ENCODE peak calls at places on chromosome 21, in four cellular contexts. One of them, this sample, is unnamed.

GRCh38 chr21:20971296-20971921 is 26.8 kb upstream of the NCAM2 start:
- DNase-seq in CD8-positive, alpha-beta memory T cell: no peak
- DNase-seq in activated T-helper 1 cell treated with anti-CD3 and anti-CD28 coated beads, Interleukin-12 subunit alpha, Interleukin-12 subunit beta, Interleukin-2, Interleukin-4 antibody, amounts not matched to agents 30 ng/mL and 10 ng/mL and 1 ng/mL, durations not matched to agents 14 hours and 24 hours and 36 hours: no peak
- DNase-seq in LoVo: peak
- DNase-seq in this sample: no peak

GRCh38 chr21:42120056-42120903 is 49.2 kb downstream of the UMODL1 start:
- DNase-seq in CD8-positive, alpha-beta memory T cell: no peak
- DNase-seq in activated T-helper 1 cell treated with anti-CD3 and anti-CD28 coated beads, Interleukin-12 subunit alpha, Interleukin-12 subunit beta, Interleukin-2, Interleukin-4 antibody, amounts not matched to agents 30 ng/mL and 10 ng/mL and 1 ng/mL, durations not matched to agents 14 hours and 24 hours and 36 hours: no peak
- DNase-seq in LoVo: no peak
- DNase-seq in this sample: no peak

GRCh38 chr21:38989745-38990423 is 184.2 kb downstream of the ETS2 start:
- DNase-seq in CD8-positive, alpha-beta memory T cell: no peak
- DNase-seq in activated T-helper 1 cell treated with anti-CD3 and anti-CD28 coated beads, Interleukin-12 subunit alpha, Interleukin-12 subunit beta, Interleukin-2, Interleukin-4 antibody, amounts not matched to agents 30 ng/mL and 10 ng/mL and 1 ng/mL, durations not matched to agents 14 hours and 24 hours and 36 hours: no peak
- DNase-seq in LoVo: peak
- DNase-seq in this sample: no peak

GRCh38 chr21:15051652-15052554 is 12.9 kb downstream of the NRIP1 start:
- DNase-seq in CD8-positive, alpha-beta memory T cell: no peak
- DNase-seq in activated T-helper 1 cell treated with anti-CD3 and anti-CD28 coated beads, Interleukin-12 subunit alpha, Interleukin-12 subunit beta, Interleukin-2, Interleukin-4 antibody, amounts not matched to agents 30 ng/mL and 10 ng/mL and 1 ng/mL, durations not matched to agents 14 hours and 24 hours and 36 hours: no peak
- DNase-seq in LoVo: peak
- DNase-seq in this sample: no peak

GRCh38 chr21:19256934-19257660 is 853.5 kb upstream of the TMPRSS15 start:
- DNase-seq in CD8-positive, alpha-beta memory T cell: no peak
- DNase-seq in activated T-helper 1 cell treated with anti-CD3 and anti-CD28 coated beads, Interleukin-12 subunit alpha, Interleukin-12 subunit beta, Interleukin-2, Interleukin-4 antibody, amounts not matched to agents 30 ng/mL and 10 ng/mL and 1 ng/mL, durations not matched to agents 14 hours and 24 hours and 36 hours: no peak
- DNase-seq in LoVo: no peak
- DNase-seq in this sample: no peak

GRCh38 chr21:45989355-45990048 is 7.9 kb downstream of the COL6A1 start:
- DNase-seq in CD8-positive, alpha-beta memory T cell: peak
- DNase-seq in activated T-helper 1 cell treated with anti-CD3 and anti-CD28 coated beads, Interleukin-12 subunit alpha, Interleukin-12 subunit beta, Interleukin-2, Interleukin-4 antibody, amounts not matched to agents 30 ng/mL and 10 ng/mL and 1 ng/mL, durations not matched to agents 14 hours and 24 hours and 36 hours: no peak
- DNase-seq in LoVo: no peak
- DNase-seq in this sample: no peak

GRCh38 chr21:31557956-31558838 is 101.3 kb upstream of the SOD1 start:
- DNase-seq in CD8-positive, alpha-beta memory T cell: no peak
- DNase-seq in activated T-helper 1 cell treated with anti-CD3 and anti-CD28 coated beads, Interleukin-12 subunit alpha, Interleukin-12 subunit beta, Interleukin-2, Interleukin-4 antibody, amounts not matched to agents 30 ng/mL and 10 ng/mL and 1 ng/mL, durations not matched to agents 14 hours and 24 hours and 36 hours: peak
- DNase-seq in LoVo: no peak
- DNase-seq in this sample: peak

GRCh38 chr21:30227633-30228404 is 11.9 kb upstream of the CLDN8 start:
- DNase-seq in CD8-positive, alpha-beta memory T cell: no peak
- DNase-seq in activated T-helper 1 cell treated with anti-CD3 and anti-CD28 coated beads, Interleukin-12 subunit alpha, Interleukin-12 subunit beta, Interleukin-2, Interleukin-4 antibody, amounts not matched to agents 30 ng/mL and 10 ng/mL and 1 ng/mL, durations not matched to agents 14 hours and 24 hours and 36 hours: no peak
- DNase-seq in LoVo: peak
- DNase-seq in this sample: no peak

GRCh38 chr21:31630062-31630711 is 29.3 kb upstream of the SOD1 start:
- DNase-seq in CD8-positive, alpha-beta memory T cell: no peak
- DNase-seq in activated T-helper 1 cell treated with anti-CD3 and anti-CD28 coated beads, Interleukin-12 subunit alpha, Interleukin-12 subunit beta, Interleukin-2, Interleukin-4 antibody, amounts not matched to agents 30 ng/mL and 10 ng/mL and 1 ng/mL, durations not matched to agents 14 hours and 24 hours and 36 hours: no peak
- DNase-seq in LoVo: peak
- DNase-seq in this sample: no peak

GRCh38 chr21:43936186-43936967 is 71.4 kb downstream of the AGPAT3 start:
- DNase-seq in CD8-positive, alpha-beta memory T cell: no peak
- DNase-seq in activated T-helper 1 cell treated with anti-CD3 and anti-CD28 coated beads, Interleukin-12 subunit alpha, Interleukin-12 subunit beta, Interleukin-2, Interleukin-4 antibody, amounts not matched to agents 30 ng/mL and 10 ng/mL and 1 ng/mL, durations not matched to agents 14 hours and 24 hours and 36 hours: no peak
- DNase-seq in LoVo: no peak
- DNase-seq in this sample: no peak

GRCh38 chr21:45248301-45248892 is 39.3 kb downstream of the POFUT2 start:
- DNase-seq in CD8-positive, alpha-beta memory T cell: no peak
- DNase-seq in activated T-helper 1 cell treated with anti-CD3 and anti-CD28 coated beads, Interleukin-12 subunit alpha, Interleukin-12 subunit beta, Interleukin-2, Interleukin-4 antibody, amounts not matched to agents 30 ng/mL and 10 ng/mL and 1 ng/mL, durations not matched to agents 14 hours and 24 hours and 36 hours: no peak
- DNase-seq in LoVo: no peak
- DNase-seq in this sample: no peak

GRCh38 chr21:15293251-15293650 is 228.5 kb upstream of the NRIP1 start:
- DNase-seq in CD8-positive, alpha-beta memory T cell: no peak
- DNase-seq in activated T-helper 1 cell treated with anti-CD3 and anti-CD28 coated beads, Interleukin-12 subunit alpha, Interleukin-12 subunit beta, Interleukin-2, Interleukin-4 antibody, amounts not matched to agents 30 ng/mL and 10 ng/mL and 1 ng/mL, durations not matched to agents 14 hours and 24 hours and 36 hours: no peak
- DNase-seq in LoVo: peak
- DNase-seq in this sample: no peak

GRCh38 chr21:40512590-40512989 is 334.4 kb downstream of the DSCAM start:
- DNase-seq in CD8-positive, alpha-beta memory T cell: no peak
- DNase-seq in activated T-helper 1 cell treated with anti-CD3 and anti-CD28 coated beads, Interleukin-12 subunit alpha, Interleukin-12 subunit beta, Interleukin-2, Interleukin-4 antibody, amounts not matched to agents 30 ng/mL and 10 ng/mL and 1 ng/mL, durations not matched to agents 14 hours and 24 hours and 36 hours: no peak
- DNase-seq in LoVo: no peak
- DNase-seq in this sample: no peak

GRCh38 chr21:42552407-42553336 is 39.0 kb downstream of the SLC37A1 start:
- DNase-seq in CD8-positive, alpha-beta memory T cell: no peak
- DNase-seq in activated T-helper 1 cell treated with anti-CD3 and anti-CD28 coated beads, Interleukin-12 subunit alpha, Interleukin-12 subunit beta, Interleukin-2, Interleukin-4 antibody, amounts not matched to agents 30 ng/mL and 10 ng/mL and 1 ng/mL, durations not matched to agents 14 hours and 24 hours and 36 hours: no peak
- DNase-seq in LoVo: no peak
- DNase-seq in this sample: no peak

GRCh38 chr21:19855522-19855921 is 1142.7 kb upstream of the NCAM2 start:
- DNase-seq in CD8-positive, alpha-beta memory T cell: no peak
- DNase-seq in activated T-helper 1 cell treated with anti-CD3 and anti-CD28 coated beads, Interleukin-12 subunit alpha, Interleukin-12 subunit beta, Interleukin-2, Interleukin-4 antibody, amounts not matched to agents 30 ng/mL and 10 ng/mL and 1 ng/mL, durations not matched to agents 14 hours and 24 hours and 36 hours: no peak
- DNase-seq in LoVo: no peak
- DNase-seq in this sample: no peak

GRCh38 chr21:16587141-16587570 is 857.4 kb downstream of the USP25 start:
- DNase-seq in CD8-positive, alpha-beta memory T cell: no peak
- DNase-seq in activated T-helper 1 cell treated with anti-CD3 and anti-CD28 coated beads, Interleukin-12 subunit alpha, Interleukin-12 subunit beta, Interleukin-2, Interleukin-4 antibody, amounts not matched to agents 30 ng/mL and 10 ng/mL and 1 ng/mL, durations not matched to agents 14 hours and 24 hours and 36 hours: no peak
- DNase-seq in LoVo: peak
- DNase-seq in this sample: no peak

GRCh38 chr21:45439171-45439872 is 34.4 kb downstream of the COL18A1 start:
- DNase-seq in CD8-positive, alpha-beta memory T cell: peak
- DNase-seq in activated T-helper 1 cell treated with anti-CD3 and anti-CD28 coated beads, Interleukin-12 subunit alpha, Interleukin-12 subunit beta, Interleukin-2, Interleukin-4 antibody, amounts not matched to agents 30 ng/mL and 10 ng/mL and 1 ng/mL, durations not matched to agents 14 hours and 24 hours and 36 hours: peak
- DNase-seq in LoVo: peak
- DNase-seq in this sample: peak

GRCh38 chr21:38333290-38334272 is 76.8 kb downstream of the KCNJ15 start:
- DNase-seq in CD8-positive, alpha-beta memory T cell: no peak
- DNase-seq in activated T-helper 1 cell treated with anti-CD3 and anti-CD28 coated beads, Interleukin-12 subunit alpha, Interleukin-12 subunit beta, Interleukin-2, Interleukin-4 antibody, amounts not matched to agents 30 ng/mL and 10 ng/mL and 1 ng/mL, durations not matched to agents 14 hours and 24 hours and 36 hours: no peak
- DNase-seq in LoVo: no peak
- DNase-seq in this sample: no peak

GRCh38 chr21:38800046-38800758 is 5.5 kb upstream of the ETS2 start:
- DNase-seq in CD8-positive, alpha-beta memory T cell: no peak
- DNase-seq in activated T-helper 1 cell treated with anti-CD3 and anti-CD28 coated beads, Interleukin-12 subunit alpha, Interleukin-12 subunit beta, Interleukin-2, Interleukin-4 antibody, amounts not matched to agents 30 ng/mL and 10 ng/mL and 1 ng/mL, durations not matched to agents 14 hours and 24 hours and 36 hours: no peak
- DNase-seq in LoVo: no peak
- DNase-seq in this sample: no peak

GRCh38 chr21:45463871-45464270 is 58.9 kb downstream of the COL18A1 start:
- DNase-seq in CD8-positive, alpha-beta memory T cell: no peak
- DNase-seq in activated T-helper 1 cell treated with anti-CD3 and anti-CD28 coated beads, Interleukin-12 subunit alpha, Interleukin-12 subunit beta, Interleukin-2, Interleukin-4 antibody, amounts not matched to agents 30 ng/mL and 10 ng/mL and 1 ng/mL, durations not matched to agents 14 hours and 24 hours and 36 hours: no peak
- DNase-seq in LoVo: no peak
- DNase-seq in this sample: no peak

GRCh38 chr21:42386034-42386591 is 9.7 kb downstream of the TMPRSS3 start:
- DNase-seq in CD8-positive, alpha-beta memory T cell: no peak
- DNase-seq in activated T-helper 1 cell treated with anti-CD3 and anti-CD28 coated beads, Interleukin-12 subunit alpha, Interleukin-12 subunit beta, Interleukin-2, Interleukin-4 antibody, amounts not matched to agents 30 ng/mL and 10 ng/mL and 1 ng/mL, durations not matched to agents 14 hours and 24 hours and 36 hours: no peak
- DNase-seq in LoVo: no peak
- DNase-seq in this sample: no peak

GRCh38 chr21:29164330-29164942 is 34.0 kb downstream of the MAP3K7CL start:
- DNase-seq in CD8-positive, alpha-beta memory T cell: no peak
- DNase-seq in activated T-helper 1 cell treated with anti-CD3 and anti-CD28 coated beads, Interleukin-12 subunit alpha, Interleukin-12 subunit beta, Interleukin-2, Interleukin-4 antibody, amounts not matched to agents 30 ng/mL and 10 ng/mL and 1 ng/mL, durations not matched to agents 14 hours and 24 hours and 36 hours: no peak
- DNase-seq in LoVo: peak
- DNase-seq in this sample: no peak

GRCh38 chr21:45542242-45542666 is at the start of gene SLC19A1:
- DNase-seq in CD8-positive, alpha-beta memory T cell: peak
- DNase-seq in activated T-helper 1 cell treated with anti-CD3 and anti-CD28 coated beads, Interleukin-12 subunit alpha, Interleukin-12 subunit beta, Interleukin-2, Interleukin-4 antibody, amounts not matched to agents 30 ng/mL and 10 ng/mL and 1 ng/mL, durations not matched to agents 14 hours and 24 hours and 36 hours: peak
- DNase-seq in LoVo: peak
- DNase-seq in this sample: peak

GRCh38 chr21:21366277-21366676 is 368.1 kb downstream of the NCAM2 start:
- DNase-seq in CD8-positive, alpha-beta memory T cell: no peak
- DNase-seq in activated T-helper 1 cell treated with anti-CD3 and anti-CD28 coated beads, Interleukin-12 subunit alpha, Interleukin-12 subunit beta, Interleukin-2, Interleukin-4 antibody, amounts not matched to agents 30 ng/mL and 10 ng/mL and 1 ng/mL, durations not matched to agents 14 hours and 24 hours and 36 hours: no peak
- DNase-seq in LoVo: no peak
- DNase-seq in this sample: no peak

GRCh38 chr21:38955495-38955894 is 149.8 kb downstream of the ETS2 start:
- DNase-seq in CD8-positive, alpha-beta memory T cell: no peak
- DNase-seq in activated T-helper 1 cell treated with anti-CD3 and anti-CD28 coated beads, Interleukin-12 subunit alpha, Interleukin-12 subunit beta, Interleukin-2, Interleukin-4 antibody, amounts not matched to agents 30 ng/mL and 10 ng/mL and 1 ng/mL, durations not matched to agents 14 hours and 24 hours and 36 hours: no peak
- DNase-seq in LoVo: no peak
- DNase-seq in this sample: no peak

GRCh38 chr21:37758997-37759396 is 157.3 kb downstream of the KCNJ6 start:
- DNase-seq in CD8-positive, alpha-beta memory T cell: no peak
- DNase-seq in activated T-helper 1 cell treated with anti-CD3 and anti-CD28 coated beads, Interleukin-12 subunit alpha, Interleukin-12 subunit beta, Interleukin-2, Interleukin-4 antibody, amounts not matched to agents 30 ng/mL and 10 ng/mL and 1 ng/mL, durations not matched to agents 14 hours and 24 hours and 36 hours: no peak
- DNase-seq in LoVo: peak
- DNase-seq in this sample: no peak

GRCh38 chr21:41112740-41113692 is 54.9 kb upstream of the BACE2 start:
- DNase-seq in CD8-positive, alpha-beta memory T cell: no peak
- DNase-seq in activated T-helper 1 cell treated with anti-CD3 and anti-CD28 coated beads, Interleukin-12 subunit alpha, Interleukin-12 subunit beta, Interleukin-2, Interleukin-4 antibody, amounts not matched to agents 30 ng/mL and 10 ng/mL and 1 ng/mL, durations not matched to agents 14 hours and 24 hours and 36 hours: no peak
- DNase-seq in LoVo: peak
- DNase-seq in this sample: no peak

GRCh38 chr21:14991957-14992356 is 72.8 kb downstream of the NRIP1 start:
- DNase-seq in CD8-positive, alpha-beta memory T cell: no peak
- DNase-seq in activated T-helper 1 cell treated with anti-CD3 and anti-CD28 coated beads, Interleukin-12 subunit alpha, Interleukin-12 subunit beta, Interleukin-2, Interleukin-4 antibody, amounts not matched to agents 30 ng/mL and 10 ng/mL and 1 ng/mL, durations not matched to agents 14 hours and 24 hours and 36 hours: no peak
- DNase-seq in LoVo: no peak
- DNase-seq in this sample: no peak

GRCh38 chr21:25983745-25984144 is 186.8 kb downstream of the APP start:
- DNase-seq in CD8-positive, alpha-beta memory T cell: no peak
- DNase-seq in activated T-helper 1 cell treated with anti-CD3 and anti-CD28 coated beads, Interleukin-12 subunit alpha, Interleukin-12 subunit beta, Interleukin-2, Interleukin-4 antibody, amounts not matched to agents 30 ng/mL and 10 ng/mL and 1 ng/mL, durations not matched to agents 14 hours and 24 hours and 36 hours: no peak
- DNase-seq in LoVo: no peak
- DNase-seq in this sample: no peak

GRCh38 chr21:45918011-45918410 is 63.6 kb upstream of the COL6A1 start:
- DNase-seq in CD8-positive, alpha-beta memory T cell: no peak
- DNase-seq in activated T-helper 1 cell treated with anti-CD3 and anti-CD28 coated beads, Interleukin-12 subunit alpha, Interleukin-12 subunit beta, Interleukin-2, Interleukin-4 antibody, amounts not matched to agents 30 ng/mL and 10 ng/mL and 1 ng/mL, durations not matched to agents 14 hours and 24 hours and 36 hours: no peak
- DNase-seq in LoVo: no peak
- DNase-seq in this sample: no peak

GRCh38 chr21:32278068-32278467 is 781 bp downstream of the MIS18A start:
- DNase-seq in CD8-positive, alpha-beta memory T cell: no peak
- DNase-seq in activated T-helper 1 cell treated with anti-CD3 and anti-CD28 coated beads, Interleukin-12 subunit alpha, Interleukin-12 subunit beta, Interleukin-2, Interleukin-4 antibody, amounts not matched to agents 30 ng/mL and 10 ng/mL and 1 ng/mL, durations not matched to agents 14 hours and 24 hours and 36 hours: no peak
- DNase-seq in LoVo: no peak
- DNase-seq in this sample: no peak